ENCODE peak calls at places on chromosomes 1 and 21, in five cellular contexts. Z, U, J, X and L are unnamed samples.

GRCh38 chr1:3738943-3739342 is 13.3 kb upstream of the CCDC27 start:
- DNase-seq in Z (no peak), U (no peak), J (no peak), X (no peak), L (no peak)

GRCh38 chr1:224589006-224589405 is 27.1 kb upstream of the CNIH3 start:
- DNase-seq in Z (no peak), U (no peak), J (no peak), X (no peak), L (peak)

GRCh38 chr1:76929136-76929535 is 61.9 kb downstream of the ST6GALNAC5 start:
- DNase-seq in Z (no peak), U (no peak), J (no peak), X (no peak), L (no peak)

GRCh38 chr1:238642231-238642630 is 744.1 kb upstream of the CHRM3 start:
- DNase-seq in Z (no peak), U (no peak), J (no peak), X (no peak), L (no peak)

GRCh38 chr1:210696709-210697108 is 368.0 kb downstream of the HHAT start:
- DNase-seq in Z (no peak), U (no peak), J (peak), X (no peak), L (no peak)

GRCh38 chr1:118785246-118785645 is 202.9 kb downstream of the TBX15 start:
- DNase-seq in Z (no peak), U (no peak), J (no peak), X (no peak), L (no peak)

GRCh38 chr1:156430305-156430704 is 61.3 kb downstream of the RHBG start:
- DNase-seq in Z (no peak), U (no peak), J (no peak), X (peak), L (peak)

GRCh38 chr1:212685429-212685828 is 14.2 kb downstream of the BATF3 start:
- DNase-seq in Z (no peak), U (no peak), J (no peak), X (no peak), L (no peak)

GRCh38 chr1:227544067-227544655 is 19.2 kb upstream of the ZNF678 start:
- DNase-seq in Z (no peak), U (no peak), J (no peak), X (no peak), L (no peak)
- TF ChIP-seq JUNB in Z (no peak), U (no peak), J (no peak), X (no peak), L (no peak)

DNA sequence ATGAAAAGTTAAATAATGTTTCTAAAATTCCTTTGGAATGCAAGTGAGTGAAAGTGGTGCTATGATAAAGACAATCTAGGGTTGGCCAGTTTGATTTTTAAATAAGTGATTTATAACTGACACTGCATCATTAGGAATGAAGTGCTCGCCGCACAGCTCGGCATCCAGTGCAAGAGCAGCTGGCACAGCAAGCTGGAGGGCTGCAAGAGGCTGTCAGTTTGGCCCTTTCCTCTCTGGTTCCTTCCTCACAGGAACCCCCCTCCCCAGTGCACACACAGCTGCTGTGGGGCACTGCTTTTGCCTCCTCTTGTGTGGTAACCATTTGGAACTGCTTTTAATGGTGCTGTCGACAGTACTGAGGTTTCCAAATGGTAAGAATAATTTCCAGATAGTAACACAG is 10.4 kb upstream of the BCAR3 start:
- DNase-seq in Z (no peak), U (no peak), J (no peak), X (no peak), L (no peak)
- TF ChIP-seq REST in Z (no peak), U (no peak), J (no peak), X (no peak), L (no peak)

DNA sequence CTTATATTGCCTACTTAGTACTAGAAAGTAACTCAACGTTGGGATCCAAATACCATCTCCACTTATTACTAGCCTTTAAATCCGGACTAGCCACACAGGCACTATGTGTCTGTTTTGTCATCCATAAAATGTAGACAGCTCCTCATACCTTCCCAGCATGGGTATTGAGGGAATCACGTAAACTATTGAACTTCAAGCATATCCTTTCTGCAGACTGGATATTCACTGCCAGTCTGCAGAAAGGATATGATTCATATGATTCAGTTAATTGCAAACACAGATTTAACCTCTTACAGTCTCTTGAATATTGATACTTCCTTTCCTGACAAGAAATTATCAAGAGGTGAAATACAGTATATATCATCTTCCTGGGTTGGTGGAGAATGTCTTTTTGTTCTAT is 186.0 kb downstream of the LEPR start:
- DNase-seq in Z (no peak), U (no peak), J (no peak), X (no peak), L (no peak)
- TF ChIP-seq JUNB in Z (no peak), U (no peak), J (no peak), X (no peak), L (no peak)

GRCh38 chr21:44710756-44711326 is 531 bp downstream of the TSPEAR start:
- DNase-seq in Z (no peak), U (no peak), J (no peak), X (no peak), L (peak)

GRCh38 chr21:44711327-44712202 is at the start of gene TSPEAR:
- DNase-seq in Z (no peak), U (no peak), J (no peak), X (no peak), L (peak)

GRCh38 chr21:44708866-44709425 is 2.4 kb downstream of the TSPEAR start:
- DNase-seq in Z (no peak), U (no peak), J (no peak), X (no peak), L (no peak)

GRCh38 chr21:44709426-44710293 is 1.7 kb downstream of the TSPEAR start:
- DNase-seq in Z (no peak), U (no peak), J (no peak), X (no peak), L (peak)

DNA sequence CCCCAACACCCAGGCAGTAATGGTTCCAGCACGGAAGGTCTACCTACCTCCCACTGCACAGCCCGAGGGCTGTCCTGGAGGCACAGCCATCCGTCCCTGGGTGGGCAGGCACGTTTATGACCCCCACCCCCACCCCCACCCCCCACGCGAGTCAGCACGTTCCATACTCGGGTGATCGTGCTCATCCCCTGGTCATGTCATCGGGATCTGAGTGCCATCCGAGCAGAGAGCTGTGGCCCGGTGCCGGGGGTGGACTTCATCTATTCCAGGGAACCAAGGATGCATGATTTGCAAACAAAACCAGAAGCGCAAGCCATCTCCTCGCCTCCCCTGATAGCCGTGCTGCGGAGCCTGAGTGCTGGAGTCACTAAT is 1.1 kb downstream of the TSPEAR start:
- DNase-seq in Z (no peak), U (no peak), J (no peak), X (no peak), L (peak)
- TF ChIP-seq REST in Z (no peak), U (no peak), J (no peak), X (no peak), L (no peak)

GRCh38 chr1:54016343-54017282 is 1.4 kb downstream of the LDLRAD1 start:
- DNase-seq in Z (peak), U (peak), J (no peak), X (no peak), L (peak)
- TF ChIP-seq JUNB in Z (no peak), U (no peak), J (no peak), X (no peak), L (no peak)

GRCh38 chr1:194155962-194156361 is 969.5 kb upstream of the B3GALT2 start:
- DNase-seq in Z (no peak), U (no peak), J (no peak), X (no peak), L (no peak)

GRCh38 chr1:194151056-194151455 is 964.6 kb upstream of the B3GALT2 start:
- DNase-seq in Z (no peak), U (no peak), J (no peak), X (no peak), L (no peak)

GRCh38 chr1:194150242-194150641 is 963.8 kb upstream of the B3GALT2 start:
- DNase-seq in Z (no peak), U (no peak), J (no peak), X (no peak), L (no peak)
- TF ChIP-seq REST in Z (no peak), U (no peak), J (no peak), X (no peak), L (no peak)